ENCODE peak calls at places on chromosomes 5 and 9, in nine cellular contexts. One of them, this sample, is unnamed. For H3K27me3, the result is how much of the 10 kb centered on the place peaks cover.

GRCh38 chr5:36646507-36647023 is 40.2 kb downstream of the SLC1A3 start:
- DNase-seq in K562: no peak
- DNase-seq in GM23338: no peak
- DNase-seq in HCT116: peak
- DNase-seq in HepG2: no peak
- DNase-seq in Panc1: no peak
- DNase-seq in stomach: no peak
- DNase-seq in spleen: no peak
- DNase-seq in suprapubic skin: no peak
- DNase-seq in this sample: no peak

GRCh38 chr5:8685704-8686103 is 816.8 kb downstream of the MTRR start:
- DNase-seq in K562: no peak
- DNase-seq in GM23338: peak
- DNase-seq in HCT116: no peak
- DNase-seq in HepG2: no peak
- DNase-seq in Panc1: no peak
- DNase-seq in stomach: no peak
- DNase-seq in spleen: no peak
- DNase-seq in suprapubic skin: no peak
- DNase-seq in this sample: no peak

GRCh38 chr5:3139596-3139995 is 388.1 kb upstream of the IRX2 start:
- DNase-seq in K562: no peak
- DNase-seq in GM23338: no peak
- DNase-seq in HCT116: no peak
- DNase-seq in HepG2: no peak
- DNase-seq in Panc1: no peak
- DNase-seq in stomach: no peak
- DNase-seq in spleen: no peak
- DNase-seq in suprapubic skin: no peak
- DNase-seq in this sample: no peak

GRCh38 chr9:76545191-76545590 is 86.2 kb downstream of the GCNT1 start:
- DNase-seq in K562: no peak
- DNase-seq in GM23338: no peak
- DNase-seq in HCT116: no peak
- DNase-seq in HepG2: peak
- DNase-seq in Panc1: no peak
- DNase-seq in stomach: peak
- DNase-seq in spleen: no peak
- DNase-seq in suprapubic skin: no peak
- DNase-seq in this sample: no peak

GRCh38 chr5:148585988-148586387 is 68.3 kb downstream of the HTR4 start:
- DNase-seq in K562: peak
- DNase-seq in GM23338: peak
- DNase-seq in HCT116: no peak
- DNase-seq in HepG2: no peak
- DNase-seq in Panc1: no peak
- DNase-seq in stomach: no peak
- DNase-seq in spleen: no peak
- DNase-seq in suprapubic skin: no peak
- DNase-seq in this sample: no peak

GRCh38 chr9:34125681-34126206 is 754 bp downstream of the DCAF12 start:
- DNase-seq in K562: peak
- DNase-seq in GM23338: peak
- DNase-seq in HCT116: no peak
- DNase-seq in HepG2: peak
- DNase-seq in Panc1: no peak
- DNase-seq in stomach: no peak
- DNase-seq in spleen: peak
- DNase-seq in suprapubic skin: no peak
- DNase-seq in this sample: no peak

GRCh38 chr5:67478337-67478736 is 281.7 kb upstream of the CD180 start:
- DNase-seq in K562: no peak
- DNase-seq in GM23338: no peak
- DNase-seq in HCT116: no peak
- DNase-seq in HepG2: no peak
- DNase-seq in Panc1: no peak
- DNase-seq in stomach: no peak
- DNase-seq in spleen: no peak
- DNase-seq in suprapubic skin: no peak
- DNase-seq in this sample: no peak

GRCh38 chr5:180340856-180341255 is 12.3 kb downstream of the GFPT2 start:
- DNase-seq in K562: no peak
- DNase-seq in GM23338: no peak
- DNase-seq in HCT116: no peak
- DNase-seq in HepG2: no peak
- DNase-seq in Panc1: no peak
- DNase-seq in stomach: no peak
- DNase-seq in spleen: no peak
- DNase-seq in suprapubic skin: no peak
- DNase-seq in this sample: no peak

GRCh38 chr9:128325629-128326028 is 3.0 kb downstream of the COQ4 start:
- DNase-seq in K562: no peak
- DNase-seq in GM23338: no peak
- DNase-seq in HCT116: no peak
- DNase-seq in HepG2: no peak
- DNase-seq in Panc1: no peak
- DNase-seq in stomach: no peak
- DNase-seq in spleen: no peak
- DNase-seq in suprapubic skin: no peak
- DNase-seq in this sample: no peak

DNA sequence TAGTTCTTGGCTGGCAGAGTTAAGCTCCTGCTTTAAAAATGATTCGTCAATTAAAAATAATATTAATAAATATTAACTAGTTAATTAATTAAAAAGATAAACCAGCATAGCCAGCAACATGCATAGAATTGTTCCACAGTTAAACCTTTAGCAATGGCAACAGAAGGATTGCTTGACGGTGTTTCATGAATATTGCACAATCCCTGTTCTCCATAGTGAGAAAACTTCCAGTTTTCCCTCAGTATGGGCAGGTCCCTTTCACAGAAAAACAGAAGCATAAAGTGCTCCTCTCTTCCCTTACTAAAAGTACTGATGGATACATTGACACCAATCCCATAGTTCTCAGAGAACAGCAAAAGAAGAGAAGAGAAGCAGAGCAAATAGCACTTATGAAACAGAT is 71.4 kb upstream of the CAST start:
- DNase-seq in K562: no peak
- DNase-seq in GM23338: no peak
- DNase-seq in HCT116: no peak
- DNase-seq in HepG2: no peak
- DNase-seq in Panc1: no peak
- DNase-seq in stomach: no peak
- DNase-seq in spleen: no peak
- DNase-seq in suprapubic skin: no peak
- DNase-seq in this sample: no peak
- TF ChIP-seq POLR2AphosphoS5 in K562: no peak
- TF ChIP-seq POLR2AphosphoS5 in GM23338: no peak
- TF ChIP-seq POLR2AphosphoS5 in HCT116: no peak
- TF ChIP-seq POLR2AphosphoS5 in HepG2: no peak
- TF ChIP-seq POLR2AphosphoS5 in Panc1: no peak
- TF ChIP-seq POLR2AphosphoS5 in stomach: no peak
- TF ChIP-seq POLR2AphosphoS5 in spleen: no peak
- TF ChIP-seq POLR2AphosphoS5 in suprapubic skin: no peak
- TF ChIP-seq POLR2AphosphoS5 in this sample: no peak

GRCh38 chr5:142314606-142315005 is 10.2 kb downstream of the SPRY4 start:
- DNase-seq in K562: no peak
- DNase-seq in GM23338: no peak
- DNase-seq in HCT116: no peak
- DNase-seq in HepG2: no peak
- DNase-seq in Panc1: no peak
- DNase-seq in stomach: no peak
- DNase-seq in spleen: no peak
- DNase-seq in suprapubic skin: no peak
- DNase-seq in this sample: no peak
- TF ChIP-seq CTCF in K562: no peak
- TF ChIP-seq CTCF in GM23338: no peak
- TF ChIP-seq CTCF in HCT116: no peak
- TF ChIP-seq CTCF in HepG2: no peak
- TF ChIP-seq CTCF in Panc1: no peak
- TF ChIP-seq CTCF in stomach: no peak
- TF ChIP-seq CTCF in spleen: no peak
- TF ChIP-seq CTCF in suprapubic skin: no peak
- TF ChIP-seq CTCF in this sample: no peak

DNA sequence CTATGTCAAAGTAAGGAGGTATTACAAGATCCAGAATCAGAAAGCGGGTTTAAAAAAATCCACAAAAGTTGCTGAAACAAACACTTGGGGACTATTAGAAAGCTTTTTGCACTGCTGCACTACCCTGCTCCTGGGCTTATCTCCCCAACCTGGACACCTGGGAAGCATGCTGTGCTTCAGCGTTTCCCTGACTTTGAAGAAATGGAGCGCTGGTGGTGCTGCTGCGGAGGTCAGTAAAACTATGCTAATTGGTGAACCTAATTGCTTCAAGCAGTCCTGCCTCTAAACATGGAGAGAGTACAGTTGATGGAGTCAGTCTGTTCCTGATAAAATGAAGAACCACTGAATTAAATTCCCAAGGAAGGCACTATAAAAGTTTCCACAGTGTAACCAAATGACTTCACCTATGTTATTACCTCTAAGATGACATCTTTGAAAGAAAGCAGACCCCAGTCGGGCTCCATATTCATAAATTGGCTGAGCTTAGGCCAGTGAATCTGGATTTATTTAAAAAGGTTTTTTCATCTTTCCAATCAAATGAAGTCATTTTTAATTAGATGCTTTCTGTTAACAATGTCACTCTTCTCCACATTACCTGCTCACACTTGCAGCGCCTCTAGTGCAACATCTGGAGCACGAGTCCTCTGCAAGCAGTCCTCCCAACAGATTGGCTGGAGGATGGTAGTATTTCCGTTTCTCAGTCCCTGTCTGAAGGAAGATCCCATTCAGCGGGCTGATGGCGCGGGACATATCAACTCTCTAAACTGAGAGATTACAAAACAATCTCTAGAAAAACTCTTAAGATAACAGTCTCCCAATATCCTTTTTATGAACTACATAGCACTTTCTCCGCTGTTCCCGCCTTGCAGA is 11.5 kb downstream of the NR2F1-AS1 start:
- DNase-seq in K562: no peak
- DNase-seq in GM23338: peak
- DNase-seq in HCT116: no peak
- DNase-seq in HepG2: no peak
- DNase-seq in Panc1: no peak
- DNase-seq in stomach: no peak
- DNase-seq in spleen: no peak
- DNase-seq in suprapubic skin: no peak
- DNase-seq in this sample: no peak
- H3K27me3 ChIP-seq in K562: under half
- H3K27me3 ChIP-seq in GM23338: half or more
- H3K27me3 ChIP-seq in HCT116: under half
- H3K27me3 ChIP-seq in HepG2: under half
- H3K27me3 ChIP-seq in Panc1: under half
- H3K27me3 ChIP-seq in stomach: under half
- H3K27me3 ChIP-seq in spleen: half or more
- H3K27me3 ChIP-seq in suprapubic skin: half or more
- H3K27me3 ChIP-seq in this sample: under half

DNA sequence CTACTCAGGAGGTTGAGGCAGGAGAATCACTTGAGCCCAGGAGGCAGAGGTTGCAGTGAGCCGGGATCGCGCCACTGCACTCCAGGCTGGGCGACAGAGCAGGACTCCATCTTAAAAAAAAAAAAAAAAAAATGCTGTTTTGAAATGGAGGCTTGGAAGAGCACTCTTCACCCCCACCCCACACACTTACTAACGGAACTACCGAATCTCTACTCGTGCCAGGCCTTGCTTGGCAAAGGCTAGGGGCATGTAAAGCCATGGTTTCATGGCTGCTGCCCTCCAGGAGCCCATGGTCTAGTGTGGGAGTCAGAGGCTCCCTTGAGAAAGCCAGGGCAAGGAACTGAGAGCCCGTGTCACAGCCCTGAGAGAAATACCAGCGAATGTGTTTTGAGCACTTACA is 21.3 kb downstream of the PCDHGC5 start:
- DNase-seq in K562: no peak
- DNase-seq in GM23338: no peak
- DNase-seq in HCT116: no peak
- DNase-seq in HepG2: no peak
- DNase-seq in Panc1: no peak
- DNase-seq in stomach: no peak
- DNase-seq in spleen: no peak
- DNase-seq in suprapubic skin: no peak
- DNase-seq in this sample: no peak
- TF ChIP-seq POLR2AphosphoS5 in K562: no peak
- TF ChIP-seq POLR2AphosphoS5 in GM23338: no peak
- TF ChIP-seq POLR2AphosphoS5 in HCT116: no peak
- TF ChIP-seq POLR2AphosphoS5 in HepG2: no peak
- TF ChIP-seq POLR2AphosphoS5 in Panc1: no peak
- TF ChIP-seq POLR2AphosphoS5 in stomach: no peak
- TF ChIP-seq POLR2AphosphoS5 in spleen: no peak
- TF ChIP-seq POLR2AphosphoS5 in suprapubic skin: no peak
- TF ChIP-seq POLR2AphosphoS5 in this sample: no peak

This sample was measured in prostate gland.